ENCODE peak calls at places on chromosome 1, in four cellular contexts. One of them, this sample, is unnamed.

GRCh38 chr1:16375521-16376359 is 8.7 kb downstream of the SZRD1 start:
- DNase-seq in effector CD4-positive, alpha-beta T cell: no peak
- DNase-seq in mucosa of gallbladder: no peak
- DNase-seq in substantia nigra: no peak
- DNase-seq in this sample: no peak

GRCh38 chr1:101137144-101138126 is 99.4 kb upstream of the S1PR1 start:
- DNase-seq in substantia nigra: no peak
- DNase-seq in mucosa of gallbladder: no peak
- DNase-seq in effector CD4-positive, alpha-beta T cell: no peak
- DNase-seq in this sample: no peak

GRCh38 chr1:56370513-56370912 is 208.8 kb downstream of the PLPP3 start:
- DNase-seq in substantia nigra: no peak
- DNase-seq in effector CD4-positive, alpha-beta T cell: no peak
- DNase-seq in mucosa of gallbladder: no peak
- DNase-seq in this sample: no peak

GRCh38 chr1:11397151-11397902 is 81.6 kb upstream of the DISP3 start:
- DNase-seq in effector CD4-positive, alpha-beta T cell: no peak
- DNase-seq in substantia nigra: no peak
- DNase-seq in mucosa of gallbladder: no peak
- DNase-seq in this sample: no peak

GRCh38 chr1:241639653-241640148 is 468 bp downstream of the CHML start:
- DNase-seq in substantia nigra: no peak
- DNase-seq in effector CD4-positive, alpha-beta T cell: no peak
- DNase-seq in mucosa of gallbladder: peak; percentile 25
- DNase-seq in this sample: no peak

GRCh38 chr1:172480421-172480820 is 36.6 kb upstream of the PIGC start:
- DNase-seq in effector CD4-positive, alpha-beta T cell: no peak
- DNase-seq in mucosa of gallbladder: no peak
- DNase-seq in substantia nigra: no peak
- DNase-seq in this sample: no peak

GRCh38 chr1:6880951-6881690 is 95.9 kb downstream of the CAMTA1 start:
- DNase-seq in substantia nigra: no peak
- DNase-seq in effector CD4-positive, alpha-beta T cell: no peak
- DNase-seq in mucosa of gallbladder: no peak
- DNase-seq in this sample: no peak

GRCh38 chr1:166350490-166350889 is 183.7 kb upstream of the FAM78B start:
- DNase-seq in effector CD4-positive, alpha-beta T cell: no peak
- DNase-seq in substantia nigra: no peak
- DNase-seq in mucosa of gallbladder: no peak
- DNase-seq in this sample: no peak

GRCh38 chr1:155184835-155185782 is 11.5 kb downstream of the TRIM46 start:
- DNase-seq in mucosa of gallbladder: no peak
- DNase-seq in substantia nigra: no peak
- DNase-seq in effector CD4-positive, alpha-beta T cell: no peak
- DNase-seq in this sample: no peak

GRCh38 chr1:93081716-93082115 is 2.6 kb downstream of the MTF2 start:
- DNase-seq in effector CD4-positive, alpha-beta T cell: no peak
- DNase-seq in mucosa of gallbladder: no peak
- DNase-seq in substantia nigra: no peak
- DNase-seq in this sample: no peak